ENCODE peak calls at places on chromosomes 12 and 14, in nine cellular contexts. J, E, D, S, N, Y, Z, H and X are unnamed samples.

GRCh38 chr14:104864267-104865068 is 600 bp upstream of the CEP170B start:
- DNase-seq in J (no peak), E (no peak), D (peak; percentile 93), S (no peak), N (peak; percentile 85), Y (peak; percentile 83), Z (peak; percentile 37), H (no peak), X (no peak)

GRCh38 chr14:86712727-86713126 is 1182.8 kb downstream of the FLRT2 start:
- DNase-seq in J (no peak), E (no peak), D (no peak), S (no peak), N (peak; percentile 82), Y (no peak), Z (no peak), H (no peak), X (no peak)

GRCh38 chr12:56769868-56770267 is 6.7 kb downstream of the HSD17B6 start:
- DNase-seq in J (no peak), E (no peak), D (no peak), S (no peak), N (no peak), Y (no peak), Z (no peak), H (no peak), X (no peak)

GRCh38 chr12:45789025-45789424 is 59.5 kb downstream of the ARID2 start:
- DNase-seq in J (no peak), E (no peak), D (no peak), S (no peak), N (no peak), Y (no peak), Z (no peak), H (no peak), X (no peak)

GRCh38 chr14:71437870-71438269 is 494.4 kb upstream of the RGS6 start:
- DNase-seq in J (no peak), E (no peak), D (no peak), S (no peak), N (no peak), Y (no peak), Z (no peak), H (no peak), X (no peak)

GRCh38 chr14:67674480-67675218 is at the start of gene VTI1B:
- DNase-seq in J (peak; percentile 71), E (peak; percentile 26), D (peak; percentile 79), S (peak; percentile 52), N (peak; percentile 65), Y (peak; percentile 56), Z (peak; percentile 74), H (peak; percentile 88), X (peak; percentile 93)

GRCh38 chr14:66043921-66044320 is 442.2 kb upstream of the CCDC196 start:
- DNase-seq in J (no peak), E (no peak), D (no peak), S (no peak), N (no peak), Y (no peak), Z (no peak), H (peak; percentile 12), X (no peak)

GRCh38 chr12:57839996-57840395 is 6.5 kb downstream of the CTDSP2 start:
- DNase-seq in J (peak; percentile 87), E (no peak), D (no peak), S (no peak), N (no peak), Y (no peak), Z (no peak), H (no peak), X (no peak)

GRCh38 chr12:94648578-94648977 is 1.8 kb downstream of the TMCC3 start:
- DNase-seq in J (no peak), E (no peak), D (no peak), S (no peak), N (no peak), Y (no peak), Z (no peak), H (peak; percentile 53), X (no peak)

GRCh38 chr12:94649349-94650142 is 811 bp downstream of the TMCC3 start:
- DNase-seq in J (peak; percentile 60), E (no peak), D (peak; percentile 66), S (no peak), N (no peak), Y (no peak), Z (peak; percentile 34), H (peak; percentile 64), X (no peak)

GRCh38 chr12:94644622-94645021 is 5.7 kb downstream of the TMCC3 start:
- DNase-seq in J (peak; percentile 85), E (no peak), D (no peak), S (no peak), N (no peak), Y (no peak), Z (no peak), H (peak; percentile 78), X (no peak)

GRCh38 chr12:94650143-94651056 is at the start of gene TMCC3:
- DNase-seq in J (peak; percentile 75), E (no peak), D (peak; percentile 69), S (peak; percentile 16), N (no peak), Y (no peak), Z (peak; percentile 28), H (peak; percentile 72), X (peak; percentile 87)
- TF ChIP-seq POLR2A in J (peak; percentile 91), E (peak; percentile 79), D (no peak), S (peak; percentile 53), N (no peak), Y (no peak), Z (no peak), H (peak; percentile 67), X (no peak)

GRCh38 chr12:114671321-114671663 is 12.7 kb downstream of the TBX3 start:
- DNase-seq in J (no peak), E (no peak), D (no peak), S (no peak), N (no peak), Y (no peak), Z (no peak), H (no peak), X (no peak)

GRCh38 chr12:114673169-114673833 is 10.7 kb downstream of the TBX3 start:
- DNase-seq in J (peak; percentile 31), E (no peak), D (no peak), S (no peak), N (no peak), Y (peak; percentile 67), Z (no peak), H (no peak), X (no peak)

GRCh38 chr12:114670257-114670955 is 13.6 kb downstream of the TBX3 start:
- DNase-seq in J (no peak), E (no peak), D (no peak), S (no peak), N (no peak), Y (no peak), Z (no peak), H (peak; percentile 20), X (no peak)

GRCh38 chr12:114672817-114673168 is 11.2 kb downstream of the TBX3 start:
- DNase-seq in J (no peak), E (no peak), D (no peak), S (no peak), N (no peak), Y (no peak), Z (no peak), H (no peak), X (no peak)

DNA sequence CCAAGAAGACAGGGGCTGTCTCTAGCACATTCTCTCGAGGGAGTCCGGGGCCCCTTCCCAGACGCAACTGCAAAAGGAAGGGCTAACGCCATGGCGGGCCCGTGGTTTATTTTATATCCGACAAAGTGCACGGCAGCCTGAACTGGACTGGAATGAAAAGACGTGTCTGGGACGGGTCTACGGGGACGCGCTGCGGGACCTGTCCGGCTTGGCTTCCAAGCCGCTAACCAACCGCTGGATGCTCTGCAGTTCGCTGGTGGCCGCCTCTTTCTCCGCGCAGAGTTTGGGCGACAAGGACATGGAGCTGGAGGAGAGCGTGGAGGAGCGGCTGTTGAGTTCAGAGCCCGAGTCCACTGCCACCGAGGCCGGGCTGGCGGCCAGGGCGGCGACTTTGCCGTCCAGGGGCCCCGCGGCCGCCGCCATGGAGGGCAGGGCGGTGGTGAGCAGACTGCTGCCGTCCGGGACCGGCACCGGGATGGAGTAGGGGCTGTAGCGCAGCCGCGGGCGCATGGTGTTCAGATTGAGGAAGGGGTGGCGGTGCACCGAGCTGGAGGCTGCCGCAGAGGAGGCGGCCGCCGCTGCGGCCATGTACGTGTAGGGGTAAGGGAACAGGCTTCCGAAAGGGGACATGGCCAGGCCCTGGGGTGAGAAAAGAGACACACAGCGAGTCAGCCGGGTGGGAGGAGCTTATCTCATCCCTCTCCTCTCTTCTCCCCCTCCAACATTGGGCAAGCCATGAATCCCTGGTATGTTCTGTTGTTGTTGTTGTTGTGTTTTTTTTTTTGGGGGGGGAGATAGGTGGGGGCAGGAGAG is 12.1 kb downstream of the TBX3 start:
- DNase-seq in J (peak; percentile 26), E (no peak), D (no peak), S (no peak), N (no peak), Y (peak; percentile 68), Z (no peak), H (no peak), X (no peak)
- TF ChIP-seq POLR2A in J (no peak), E (no peak), D (no peak), S (no peak), N (no peak), Y (no peak), Z (no peak), H (no peak), X (no peak)

DNA sequence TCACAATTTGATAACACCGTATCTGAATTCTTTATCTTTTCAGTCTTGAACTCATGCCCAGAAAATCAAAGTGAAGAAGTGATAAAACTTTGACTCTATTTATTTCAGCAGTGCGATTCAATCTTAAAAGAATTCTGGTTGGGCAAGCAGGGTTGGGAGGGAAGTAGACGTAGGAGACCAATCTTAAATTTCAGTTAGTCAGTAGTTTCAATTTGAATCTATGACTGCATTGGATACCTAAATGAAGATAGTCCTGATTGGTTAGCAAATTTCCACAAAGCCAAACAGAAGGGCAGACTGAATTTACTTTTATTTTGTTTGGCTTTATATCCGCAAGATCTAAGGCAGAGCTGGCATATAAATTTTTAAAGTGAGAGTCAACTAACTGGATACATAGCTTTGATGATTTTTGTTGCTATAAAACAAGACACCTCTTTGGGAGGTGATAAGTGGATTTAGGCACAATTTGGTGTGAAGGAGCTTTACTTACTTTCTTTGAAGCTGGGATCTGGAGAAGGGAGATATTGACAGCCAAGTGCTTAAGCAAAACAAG is 2.6 kb downstream of the ACSS3 start:
- DNase-seq in J (peak; percentile 40), E (no peak), D (no peak), S (no peak), N (no peak), Y (no peak), Z (no peak), H (no peak), X (no peak)
- TF ChIP-seq POLR2A in J (no peak), E (no peak), D (no peak), S (no peak), N (no peak), Y (no peak), Z (no peak), H (no peak), X (no peak)

GRCh38 chr12:64670039-64670438 is 59.7 kb downstream of the RASSF3 start:
- DNase-seq in J (no peak), E (no peak), D (no peak), S (no peak), N (no peak), Y (no peak), Z (no peak), H (peak; percentile 41), X (no peak)

GRCh38 chr12:64669270-64669842 is 59.1 kb downstream of the RASSF3 start:
- DNase-seq in J (no peak), E (no peak), D (peak; percentile 61), S (no peak), N (peak; percentile 49), Y (no peak), Z (no peak), H (peak; percentile 81), X (peak; percentile 83)

GRCh38 chr12:64663019-64663418 is 52.7 kb downstream of the RASSF3 start:
- DNase-seq in J (no peak), E (no peak), D (no peak), S (no peak), N (no peak), Y (no peak), Z (no peak), H (no peak), X (no peak)

GRCh38 chr12:64666054-64666914 is 56.0 kb downstream of the RASSF3 start:
- DNase-seq in J (no peak), E (no peak), D (no peak), S (no peak), N (peak; percentile 43), Y (no peak), Z (no peak), H (peak; percentile 73), X (no peak)

DNA sequence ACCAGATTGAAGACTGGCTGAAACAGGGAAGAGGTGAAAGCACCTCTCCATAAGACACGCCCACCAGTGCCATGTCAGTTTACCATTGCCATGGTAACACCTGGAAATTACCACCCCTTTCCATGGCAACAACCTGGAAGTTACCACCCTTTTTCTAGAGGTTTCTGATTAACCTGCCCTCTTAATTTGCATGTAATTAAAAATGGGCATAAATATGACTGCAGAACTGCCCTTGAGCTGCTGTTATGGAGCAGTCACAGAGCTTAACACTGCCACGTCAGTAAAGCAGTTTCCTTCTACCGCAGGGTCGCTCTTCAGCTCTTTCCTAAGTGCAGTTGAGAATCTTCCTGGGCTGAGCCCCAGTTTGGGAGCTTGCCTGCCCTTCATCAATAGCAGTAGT is 55.2 kb downstream of the RASSF3 start:
- DNase-seq in J (no peak), E (no peak), D (peak; percentile 56), S (no peak), N (no peak), Y (no peak), Z (no peak), H (peak; percentile 68), X (no peak)
- TF ChIP-seq POLR2A in J (no peak), E (peak; percentile 21), D (peak; percentile 35), S (no peak), N (no peak), Y (no peak), Z (no peak), H (no peak), X (no peak)